ENCODE peak calls at places on chromosomes 11 and 22, in five cellular contexts. U, C, K, Q and W are unnamed samples.

GRCh38 chr11:66069715-66070603 is at the start of gene PACS1:
- DNase-seq in Q (peak), C (peak), U (peak), K (peak), W (peak)

GRCh38 chr11:72058416-72059034 is 21.8 kb downstream of the NUMA1 start:
- DNase-seq in Q (no peak), U (peak), C (peak), K (peak), W (no peak)

GRCh38 chr11:9838961-9839360 is 175.1 kb downstream of the SWAP70 start:
- DNase-seq in K (no peak), Q (no peak), C (no peak), U (no peak), W (peak)

GRCh38 chr11:88414981-88415391 is 77.5 kb upstream of the CTSC start:
- DNase-seq in K (peak), Q (peak), C (no peak), U (peak), W (peak)

GRCh38 chr11:47907499-47907898 is 59.3 kb upstream of the NUP160 start:
- DNase-seq in Q (peak), K (peak), C (peak), U (peak), W (no peak)

GRCh38 chr11:11320820-11321219 is 32.2 kb downstream of the CSNK2A3 start:
- DNase-seq in Q (no peak), C (no peak), U (no peak), K (peak), W (no peak)

GRCh38 chr11:14336507-14337503 is 22.2 kb downstream of the RRAS2 start:
- DNase-seq in K (peak), C (peak), U (peak), Q (peak), W (peak)

GRCh38 chr22:27850000-27850465 is 48.5 kb upstream of the MN1 start:
- DNase-seq in Q (peak), K (peak), C (peak), U (no peak), W (no peak)

GRCh38 chr22:50304528-50305392 is 2.7 kb downstream of the PLXNB2 start:
- DNase-seq in U (no peak), Q (peak), C (peak), K (peak), W (peak)

GRCh38 chr11:88357323-88358039 is 19.9 kb upstream of the CTSC start:
- DNase-seq in C (peak), Q (peak), U (peak), K (peak), W (peak)

GRCh38 chr11:1005913-1006312 is 30.6 kb downstream of the MUC6 start:
- DNase-seq in K (peak), C (no peak), Q (no peak), U (no peak), W (no peak)

GRCh38 chr22:36374603-36375024 is 13.2 kb downstream of the MYH9 start:
- DNase-seq in Q (peak), K (peak), C (no peak), U (peak), W (peak)

GRCh38 chr11:13073119-13073981 is 64.2 kb downstream of the RASSF10 start:
- DNase-seq in U (peak), K (peak), Q (peak), C (peak), W (peak)

GRCh38 chr11:111540114-111540920 is at the start of gene LAYN:
- DNase-seq in C (peak), U (peak), Q (peak), K (peak), W (no peak)

GRCh38 chr22:48237466-48237865 is 1475.0 kb downstream of the TBC1D22A start:
- DNase-seq in K (no peak), U (no peak), C (no peak), Q (no peak), W (no peak)

GRCh38 chr11:107508201-107508857 is 50.7 kb upstream of the CWF19L2 start:
- DNase-seq in Q (no peak), C (no peak), U (no peak), K (no peak), W (no peak)

GRCh38 chr11:61885166-61885778 is 6.1 kb downstream of the FADS3 start:
- DNase-seq in K (no peak), C (no peak), Q (no peak), U (no peak), W (no peak)
- TF ChIP-seq CTCF in K (no peak), C (no peak), Q (no peak), U (no peak), W (no peak)

GRCh38 chr11:63913866-63914830 is 2.8 kb downstream of the RCOR2 start:
- DNase-seq in Q (no peak), C (no peak), U (no peak), K (no peak), W (no peak)
- TF ChIP-seq CTCF in Q (no peak), C (no peak), U (no peak), K (no peak), W (no peak)

GRCh38 chr11:68016161-68016903 is 6.2 kb downstream of the ALDH3B1 start:
- DNase-seq in Q (no peak), U (no peak), C (no peak), K (no peak), W (no peak)
- TF ChIP-seq CTCF in Q (no peak), U (no peak), C (no peak), K (no peak), W (no peak)

GRCh38 chr11:87232320-87232719 is 194.6 kb downstream of the TMEM135 start:
- DNase-seq in U (no peak), K (no peak), Q (no peak), C (no peak), W (no peak)
- TF ChIP-seq CTCF in U (no peak), K (no peak), Q (no peak), C (no peak), W (no peak)

GRCh38 chr11:24509114-24509513 is 12.3 kb downstream of the LUZP2 start:
- DNase-seq in K (peak), U (peak), Q (peak), C (no peak), W (no peak)
- TF ChIP-seq CTCF in K (peak), U (peak), Q (peak), C (no peak), W (peak)